ENCODE peak calls at places on chromosomes 7 and 10, in five cellular contexts. One of them, this sample, is unnamed.

GRCh38 chr7:66099551-66100407 is 14.9 kb upstream of the CRCP start:
- DNase-seq in upper lobe of left lung: peak; percentile 80
- DNase-seq in adrenal gland: peak; percentile 89
- DNase-seq in GM23248: peak; percentile 87
- DNase-seq in fibroblast of lung: peak; percentile 84
- DNase-seq in this sample: peak; percentile 76

GRCh38 chr7:135666156-135666555 is 3.8 kb downstream of the STMP1 start:
- DNase-seq in GM23248: peak; percentile 58
- DNase-seq in fibroblast of lung: no peak
- DNase-seq in upper lobe of left lung: no peak
- DNase-seq in adrenal gland: no peak
- DNase-seq in this sample: no peak

GRCh38 chr7:36677769-36678435 is 46.4 kb downstream of the AOAH start:
- DNase-seq in upper lobe of left lung: no peak
- DNase-seq in GM23248: no peak
- DNase-seq in fibroblast of lung: no peak
- DNase-seq in adrenal gland: no peak
- DNase-seq in this sample: no peak

GRCh38 chr10:31134303-31134928 is 102.8 kb upstream of the ZNF438 start:
- DNase-seq in fibroblast of lung: peak; percentile 63
- DNase-seq in upper lobe of left lung: peak; percentile 43
- DNase-seq in adrenal gland: no peak
- DNase-seq in GM23248: peak; percentile 58
- DNase-seq in this sample: peak; percentile 89

GRCh38 chr10:43259248-43259980 is 7.5 kb downstream of the RASGEF1A start:
- DNase-seq in adrenal gland: no peak
- DNase-seq in fibroblast of lung: no peak
- DNase-seq in upper lobe of left lung: no peak
- DNase-seq in GM23248: no peak
- DNase-seq in this sample: no peak

GRCh38 chr10:127854769-127855583 is 37.8 kb downstream of the CLRN3 start:
- DNase-seq in GM23248: no peak
- DNase-seq in fibroblast of lung: no peak
- DNase-seq in upper lobe of left lung: no peak
- DNase-seq in adrenal gland: no peak
- DNase-seq in this sample: no peak

GRCh38 chr7:40493609-40494041 is 358.8 kb downstream of the SUGCT start:
- DNase-seq in upper lobe of left lung: no peak
- DNase-seq in GM23248: peak; percentile 25
- DNase-seq in fibroblast of lung: no peak
- DNase-seq in adrenal gland: no peak
- DNase-seq in this sample: no peak

GRCh38 chr10:24385776-24386175 is 176.8 kb downstream of the KIAA1217 start:
- DNase-seq in upper lobe of left lung: no peak
- DNase-seq in fibroblast of lung: peak; percentile 34
- DNase-seq in GM23248: no peak
- DNase-seq in adrenal gland: no peak
- DNase-seq in this sample: no peak

GRCh38 chr10:121032460-121032859 is 181.3 kb downstream of the WDR11 start:
- DNase-seq in adrenal gland: no peak
- DNase-seq in fibroblast of lung: no peak
- DNase-seq in GM23248: no peak
- DNase-seq in upper lobe of left lung: no peak
- DNase-seq in this sample: no peak

GRCh38 chr7:19377611-19378339 is 232.6 kb upstream of the FERD3L start:
- DNase-seq in GM23248: peak; percentile 40
- DNase-seq in upper lobe of left lung: no peak
- DNase-seq in adrenal gland: no peak
- DNase-seq in fibroblast of lung: peak; percentile 86
- DNase-seq in this sample: peak; percentile 38

GRCh38 chr7:153027904-153028303 is 268.4 kb downstream of the ACTR3B start:
- DNase-seq in upper lobe of left lung: no peak
- DNase-seq in fibroblast of lung: no peak
- DNase-seq in adrenal gland: no peak
- DNase-seq in GM23248: no peak
- DNase-seq in this sample: no peak

GRCh38 chr7:28638914-28639313 is 226.6 kb downstream of the CREB5 start:
- DNase-seq in upper lobe of left lung: no peak
- DNase-seq in fibroblast of lung: no peak
- DNase-seq in adrenal gland: no peak
- DNase-seq in GM23248: no peak
- DNase-seq in this sample: no peak

GRCh38 chr7:51545131-51545530 is 228.5 kb upstream of the COBL start:
- DNase-seq in upper lobe of left lung: no peak
- DNase-seq in fibroblast of lung: no peak
- DNase-seq in adrenal gland: no peak
- DNase-seq in GM23248: no peak
- DNase-seq in this sample: no peak

GRCh38 chr10:114143160-114143559 is 30.8 kb downstream of the CCDC186 start:
- DNase-seq in adrenal gland: no peak
- DNase-seq in fibroblast of lung: no peak
- DNase-seq in upper lobe of left lung: no peak
- DNase-seq in GM23248: no peak
- DNase-seq in this sample: no peak

GRCh38 chr10:7826971-7827370 is 8.7 kb downstream of the TAF3 start:
- DNase-seq in adrenal gland: peak; percentile 62
- DNase-seq in upper lobe of left lung: no peak
- DNase-seq in GM23248: peak; percentile 34
- DNase-seq in fibroblast of lung: peak; percentile 34
- DNase-seq in this sample: no peak

GRCh38 chr10:44393834-44394547 is 9.1 kb upstream of the CXCL12 start:
- DNase-seq in upper lobe of left lung: no peak
- DNase-seq in GM23248: no peak
- DNase-seq in fibroblast of lung: no peak
- DNase-seq in adrenal gland: peak; percentile 21
- DNase-seq in this sample: no peak

GRCh38 chr7:77331938-77332695 is 84.0 kb downstream of the GSAP start:
- DNase-seq in GM23248: peak; percentile 90
- DNase-seq in fibroblast of lung: peak; percentile 91
- DNase-seq in upper lobe of left lung: peak; percentile 70
- DNase-seq in adrenal gland: peak; percentile 86
- DNase-seq in this sample: peak; percentile 92

DNA sequence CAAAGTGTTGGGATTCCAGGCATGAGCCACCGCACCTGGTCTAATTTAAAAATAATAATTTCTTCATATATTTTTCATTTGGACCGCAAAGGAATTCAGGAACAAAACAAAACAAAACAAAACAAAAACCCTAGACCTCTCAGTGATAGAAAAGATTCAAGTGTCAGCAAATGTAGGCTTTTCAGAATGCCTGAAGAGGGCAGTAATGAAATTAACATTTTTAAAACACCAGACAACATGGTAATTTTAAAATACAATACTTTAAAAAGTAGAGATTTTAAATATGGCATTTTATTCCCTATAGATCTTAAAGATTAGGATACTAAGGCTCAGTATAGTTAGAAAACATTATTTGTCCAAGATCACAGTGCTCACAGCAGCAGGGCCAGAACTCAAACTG is 36.6 kb downstream of the DNMBP start:
- DNase-seq in fibroblast of lung: peak; percentile 49
- DNase-seq in adrenal gland: no peak
- DNase-seq in upper lobe of left lung: no peak
- DNase-seq in GM23248: peak; percentile 35
- DNase-seq in this sample: no peak
- H3K36me3 ChIP-seq in fibroblast of lung: peaks cover 3% of the 10 kb centered on the region
- H3K36me3 ChIP-seq in adrenal gland: peaks cover 26% of the 10 kb centered on the region
- H3K36me3 ChIP-seq in upper lobe of left lung: peaks cover 32% of the 10 kb centered on the region
- H3K36me3 ChIP-seq in GM23248: peaks cover 28% of the 10 kb centered on the region
- H3K36me3 ChIP-seq in this sample: peaks cover 15% of the 10 kb centered on the region

GRCh38 chr7:27133409-27134157 is 3.0 kb upstream of the HOXA4 start:
- DNase-seq in upper lobe of left lung: peak; percentile 15
- DNase-seq in GM23248: no peak
- DNase-seq in fibroblast of lung: no peak
- DNase-seq in adrenal gland: peak; percentile 52
- DNase-seq in this sample: no peak

GRCh38 chr7:27131390-27131819 is 848 bp upstream of the HOXA4 start:
- DNase-seq in upper lobe of left lung: no peak
- DNase-seq in fibroblast of lung: no peak
- DNase-seq in GM23248: peak; percentile 58
- DNase-seq in adrenal gland: no peak
- DNase-seq in this sample: no peak

GRCh38 chr7:27132214-27132613 is 1.7 kb upstream of the HOXA4 start:
- DNase-seq in GM23248: no peak
- DNase-seq in fibroblast of lung: no peak
- DNase-seq in adrenal gland: no peak
- DNase-seq in upper lobe of left lung: no peak
- DNase-seq in this sample: no peak

GRCh38 chr7:27132978-27133377 is 2.4 kb upstream of the HOXA4 start:
- DNase-seq in fibroblast of lung: no peak
- DNase-seq in upper lobe of left lung: no peak
- DNase-seq in GM23248: no peak
- DNase-seq in adrenal gland: no peak
- DNase-seq in this sample: no peak

GRCh38 chr7:27134392-27134791 is 3.8 kb upstream of the HOXA4 start:
- DNase-seq in GM23248: peak; percentile 96
- DNase-seq in adrenal gland: peak; percentile 57
- DNase-seq in upper lobe of left lung: peak; percentile 21
- DNase-seq in fibroblast of lung: peak; percentile 98
- DNase-seq in this sample: peak; percentile 53
- H3K27ac ChIP-seq in GM23248: peak overlapping the region; percentile 82
- H3K27ac ChIP-seq in adrenal gland: peak overlapping the region; percentile 42
- H3K27ac ChIP-seq in upper lobe of left lung: peak overlapping the region; percentile 56
- H3K27ac ChIP-seq in fibroblast of lung: peak overlapping the region; percentile 9
- H3K27ac ChIP-seq in this sample: no peak overlapping the region

DNA sequence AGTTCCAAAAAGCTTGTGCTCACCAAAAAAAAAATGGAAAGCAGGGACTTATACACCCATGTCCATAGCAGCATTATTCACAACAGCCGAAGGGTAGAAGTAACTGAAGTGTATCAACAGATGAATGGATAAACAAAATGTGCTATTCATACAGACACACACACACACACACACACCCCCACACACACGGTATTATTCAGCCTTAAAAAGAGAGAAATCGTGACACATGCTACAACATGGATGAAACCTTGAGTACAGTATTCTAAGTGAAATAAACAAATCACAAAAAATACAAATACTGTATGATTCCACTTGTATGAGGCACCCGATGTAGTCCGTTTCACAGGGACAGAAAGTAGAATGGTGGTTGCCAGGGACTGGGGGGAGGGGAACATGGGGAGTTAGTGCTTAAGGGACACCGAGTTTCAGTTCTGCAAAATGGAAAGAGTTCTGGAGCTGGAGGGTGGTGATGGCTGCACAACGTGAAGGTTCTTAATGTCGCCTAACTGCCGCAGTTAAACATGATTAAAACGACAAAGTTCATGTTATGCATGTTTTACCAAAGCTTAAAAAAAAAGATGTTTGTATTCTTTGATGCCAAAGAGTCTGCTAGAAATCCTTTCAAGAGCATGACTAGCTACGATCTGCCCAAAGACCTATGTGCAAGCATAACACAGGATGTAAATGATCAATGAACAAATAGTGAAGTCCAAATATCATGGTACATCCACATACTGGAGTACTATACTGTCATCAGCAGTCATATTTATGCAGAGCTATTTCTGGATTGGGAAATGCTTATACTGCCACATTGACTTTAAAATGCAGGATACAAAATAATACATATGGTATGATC is 7.2 kb downstream of the TNS3 start:
- DNase-seq in GM23248: peak; percentile 63
- DNase-seq in adrenal gland: peak; percentile 76
- DNase-seq in upper lobe of left lung: peak; percentile 67
- DNase-seq in fibroblast of lung: no peak
- DNase-seq in this sample: no peak
- H3K4me3 ChIP-seq in GM23248: peak overlapping the region; percentile 15
- H3K4me3 ChIP-seq in adrenal gland: no peak overlapping the region
- H3K4me3 ChIP-seq in upper lobe of left lung: no peak overlapping the region
- H3K4me3 ChIP-seq in fibroblast of lung: no peak overlapping the region
- H3K4me3 ChIP-seq in this sample: no peak overlapping the region

GRCh38 chr10:131435760-131436448 is 124.4 kb upstream of the TCERG1L start:
- DNase-seq in adrenal gland: peak; percentile 65
- DNase-seq in upper lobe of left lung: no peak
- DNase-seq in fibroblast of lung: no peak
- DNase-seq in GM23248: peak; percentile 65
- DNase-seq in this sample: no peak
- H3K36me3 ChIP-seq in adrenal gland: no peaks in the 10 kb centered on the region
- H3K36me3 ChIP-seq in upper lobe of left lung: no peaks in the 10 kb centered on the region
- H3K36me3 ChIP-seq in fibroblast of lung: no peaks in the 10 kb centered on the region
- H3K36me3 ChIP-seq in GM23248: no peaks in the 10 kb centered on the region
- H3K36me3 ChIP-seq in this sample: no peaks in the 10 kb centered on the region

GRCh38 chr10:17348111-17349008 is 106.0 kb downstream of the ST8SIA6 start:
- DNase-seq in adrenal gland: peak; percentile 58
- DNase-seq in fibroblast of lung: peak; percentile 87
- DNase-seq in upper lobe of left lung: peak; percentile 22
- DNase-seq in GM23248: peak; percentile 94
- DNase-seq in this sample: peak; percentile 48

GRCh38 chr10:17351506-17351905 is 102.9 kb downstream of the ST8SIA6 start:
- DNase-seq in fibroblast of lung: no peak
- DNase-seq in GM23248: no peak
- DNase-seq in adrenal gland: no peak
- DNase-seq in upper lobe of left lung: no peak
- DNase-seq in this sample: no peak

GRCh38 chr10:17349009-17349349 is 105.4 kb downstream of the ST8SIA6 start:
- DNase-seq in adrenal gland: no peak
- DNase-seq in GM23248: no peak
- DNase-seq in upper lobe of left lung: no peak
- DNase-seq in fibroblast of lung: no peak
- DNase-seq in this sample: no peak

GRCh38 chr10:17352583-17352982 is 101.8 kb downstream of the ST8SIA6 start:
- DNase-seq in GM23248: no peak
- DNase-seq in fibroblast of lung: no peak
- DNase-seq in adrenal gland: no peak
- DNase-seq in upper lobe of left lung: no peak
- DNase-seq in this sample: no peak

GRCh38 chr10:17349717-17350116 is 104.7 kb downstream of the ST8SIA6 start:
- DNase-seq in upper lobe of left lung: no peak
- DNase-seq in GM23248: peak; percentile 5
- DNase-seq in fibroblast of lung: peak; percentile 3
- DNase-seq in adrenal gland: no peak
- DNase-seq in this sample: no peak
- H3K27ac ChIP-seq in upper lobe of left lung: no peak overlapping the region
- H3K27ac ChIP-seq in GM23248: no peak overlapping the region
- H3K27ac ChIP-seq in fibroblast of lung: no peak overlapping the region
- H3K27ac ChIP-seq in adrenal gland: no peak overlapping the region
- H3K27ac ChIP-seq in this sample: no peak overlapping the region

GRCh38 chr7:103996017-103996551 is 6.6 kb upstream of the RELN start:
- DNase-seq in adrenal gland: no peak
- DNase-seq in upper lobe of left lung: no peak
- DNase-seq in fibroblast of lung: no peak
- DNase-seq in GM23248: no peak
- DNase-seq in this sample: no peak
- H3K4me3 ChIP-seq in adrenal gland: no peak overlapping the region
- H3K4me3 ChIP-seq in upper lobe of left lung: no peak overlapping the region
- H3K4me3 ChIP-seq in fibroblast of lung: no peak overlapping the region
- H3K4me3 ChIP-seq in GM23248: no peak overlapping the region
- H3K4me3 ChIP-seq in this sample: no peak overlapping the region

GRCh38 chr10:14578060-14578952 is 196.4 kb downstream of the FAM107B start:
- DNase-seq in adrenal gland: peak; percentile 76
- DNase-seq in upper lobe of left lung: no peak
- DNase-seq in GM23248: peak; percentile 18
- DNase-seq in fibroblast of lung: peak; percentile 53
- DNase-seq in this sample: no peak
- H3K36me3 ChIP-seq in adrenal gland: no peaks in the 10 kb centered on the region
- H3K36me3 ChIP-seq in upper lobe of left lung: no peaks in the 10 kb centered on the region
- H3K36me3 ChIP-seq in GM23248: no peaks in the 10 kb centered on the region
- H3K36me3 ChIP-seq in fibroblast of lung: no peaks in the 10 kb centered on the region
- H3K36me3 ChIP-seq in this sample: no peaks in the 10 kb centered on the region

GRCh38 chr7:73899731-73900142 is 38.8 kb downstream of the TMEM270 start:
- DNase-seq in GM23248: peak; percentile 97
- DNase-seq in upper lobe of left lung: no peak
- DNase-seq in adrenal gland: no peak
- DNase-seq in fibroblast of lung: peak; percentile 84
- DNase-seq in this sample: peak; percentile 78
- H3K27ac ChIP-seq in GM23248: peak overlapping the region; percentile 92
- H3K27ac ChIP-seq in upper lobe of left lung: peak overlapping the region; percentile 41
- H3K27ac ChIP-seq in adrenal gland: no peak overlapping the region
- H3K27ac ChIP-seq in fibroblast of lung: peak overlapping the region; percentile 91
- H3K27ac ChIP-seq in this sample: peak overlapping the region; percentile 53

GRCh38 chr10:97278491-97278989 is 13.9 kb downstream of the ARHGAP19 start:
- DNase-seq in adrenal gland: no peak
- DNase-seq in upper lobe of left lung: no peak
- DNase-seq in fibroblast of lung: peak; percentile 99
- DNase-seq in GM23248: peak; percentile 82
- DNase-seq in this sample: no peak
- H3K4me3 ChIP-seq in adrenal gland: peak overlapping the region; percentile 13
- H3K4me3 ChIP-seq in upper lobe of left lung: no peak overlapping the region
- H3K4me3 ChIP-seq in fibroblast of lung: no peak overlapping the region
- H3K4me3 ChIP-seq in GM23248: no peak overlapping the region
- H3K4me3 ChIP-seq in this sample: no peak overlapping the region

This sample was measured in SJCRH30.